ENCODE peak calls at places on chromosomes 16 and 17, in nine cellular contexts. G, W, H, V, E, M, A, I and P are unnamed samples. For H3K4me1 and H3K36me3, the result is how much of the 10 kb centered on the place peaks cover.

GRCh38 chr17:73584987-73585386 is 59.3 kb downstream of the SDK2 start:
- DNase-seq in E (no peak), H (no peak), A (no peak), I (no peak), G (no peak), W (no peak), V (no peak), M (no peak), P (no peak)

GRCh38 chr16:14302031-14302398 is 230.9 kb downstream of the MRTFB start:
- DNase-seq in A (peak), W (peak), V (no peak), I (no peak), H (peak), M (peak), E (peak), G (no peak), P (no peak)

GRCh38 chr16:75029854-75030253 is 31.0 kb downstream of the ZNRF1 start:
- DNase-seq in A (no peak), I (no peak), V (no peak), M (no peak), G (no peak), E (peak), H (no peak), W (no peak), P (no peak)

GRCh38 chr16:4309833-4310266 is 6.0 kb upstream of the GLIS2 start:
- DNase-seq in G (peak), W (peak), M (peak), A (peak), E (peak), I (no peak), V (peak), H (no peak), P (peak)

GRCh38 chr16:53960954-53961616 is 257.1 kb downstream of the FTO start:
- DNase-seq in G (no peak), E (no peak), W (no peak), H (no peak), M (no peak), I (no peak), A (no peak), V (no peak), P (no peak)

GRCh38 chr17:80940171-80941123 is 51.2 kb upstream of the CHMP6 start:
- DNase-seq in I (no peak), E (no peak), G (no peak), H (no peak), V (no peak), M (peak), W (no peak), A (no peak), P (no peak)

GRCh38 chr16:85556456-85557082 is 56.6 kb upstream of the GSE1 start:
- DNase-seq in E (no peak), A (peak), I (no peak), H (peak), G (peak), W (peak), V (peak), M (peak), P (peak)

GRCh38 chr16:85461814-85462404 is 151.2 kb upstream of the GSE1 start:
- DNase-seq in W (peak), G (no peak), A (no peak), E (peak), M (peak), H (no peak), I (no peak), V (peak), P (no peak)

GRCh38 chr16:50539822-50540710 is 8.1 kb upstream of the NKD1 start:
- DNase-seq in A (no peak), H (no peak), E (no peak), W (peak), G (no peak), M (no peak), I (no peak), V (no peak), P (no peak)

GRCh38 chr17:48374650-48375230 is 55.3 kb downstream of the SKAP1 start:
- DNase-seq in M (no peak), H (no peak), A (peak), G (no peak), V (no peak), E (no peak), I (no peak), W (peak), P (peak)

GRCh38 chr17:72414032-72414396 is 293.2 kb downstream of the SOX9 start:
- DNase-seq in W (no peak), I (no peak), G (no peak), V (no peak), M (no peak), H (no peak), A (no peak), E (no peak), P (no peak)
- H3K4me1 ChIP-seq in W (under half), I (under half), G (under half), V (under half), M (under half), H (under half), A (under half), E (under half), P (under half)

GRCh38 chr17:30864636-30865035 is 32.9 kb downstream of the ATAD5 start:
- DNase-seq in M (no peak), E (no peak), V (no peak), H (no peak), G (no peak), I (no peak), W (no peak), A (no peak), P (no peak)
- H3K36me3 ChIP-seq in M (under half), E (under half), V (under half), H (under half), G (under half), I (under half), W (under half), A (under half), P (under half)

DNA sequence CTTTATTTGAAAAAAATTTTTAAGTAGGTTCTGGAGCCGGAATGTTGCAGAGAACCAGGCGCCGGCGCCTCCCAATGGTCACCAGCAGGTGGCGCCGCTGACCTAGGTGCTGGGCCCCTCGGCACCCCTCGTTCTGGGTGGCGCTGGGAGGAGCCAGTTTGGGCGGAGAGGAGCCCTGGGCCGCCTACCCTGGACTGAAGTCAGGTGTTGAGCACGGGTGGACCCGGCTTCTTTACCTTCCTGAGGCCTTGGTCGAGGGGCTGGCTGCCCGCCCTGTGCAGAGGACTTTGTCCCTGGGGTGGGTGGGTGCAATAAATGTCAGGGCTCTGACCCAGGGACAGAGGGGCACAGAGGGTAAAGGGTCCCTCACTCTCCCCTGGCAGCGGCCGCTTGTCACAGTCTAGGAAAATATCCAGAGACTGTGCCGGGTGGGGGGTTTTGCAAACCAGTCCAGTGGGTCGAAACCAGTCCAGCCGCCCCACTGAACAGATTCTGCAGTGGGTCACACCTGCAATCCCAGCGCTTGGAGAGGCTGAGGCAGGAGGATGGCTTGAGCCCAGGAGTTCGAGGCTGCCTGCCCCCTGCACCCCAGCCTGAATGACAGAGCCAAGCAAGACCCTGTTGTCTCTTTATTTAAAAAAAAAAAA is 30.1 kb upstream of the TNFRSF13B start:
- DNase-seq in W (peak), H (peak), I (no peak), V (peak), E (peak), G (peak), M (peak), A (peak), P (peak)
- H3K4me3 ChIP-seq in W (no peak), H (peak), I (no peak), V (no peak), E (no peak), G (no peak), M (no peak), A (no peak), P (no peak)

GRCh38 chr16:29687755-29688154 is 8.8 kb downstream of the QPRT start:
- DNase-seq in V (no peak), I (no peak), E (no peak), H (no peak), G (no peak), A (no peak), M (no peak), W (no peak), P (no peak)
- H3K4me1 ChIP-seq in V (under half), I (under half), E (under half), H (under half), G (under half), A (under half), M (under half), W (under half), P (under half)

GRCh38 chr17:75174996-75175395 is 7.8 kb downstream of the SUMO2 start:
- DNase-seq in E (no peak), W (no peak), V (no peak), I (no peak), G (no peak), A (no peak), M (no peak), H (no peak), P (no peak)
- H3K36me3 ChIP-seq in E (half or more), W (under half), V (under half), I (under half), G (half or more), A (half or more), M (half or more), H (half or more), P (half or more)

GRCh38 chr17:78725448-78726021 is 56.5 kb downstream of the CYTH1 start:
- DNase-seq in A (no peak), H (no peak), V (no peak), I (no peak), G (no peak), M (no peak), E (no peak), W (no peak), P (peak)
- H3K4me3 ChIP-seq in A (no peak), H (no peak), V (no peak), I (no peak), G (peak), M (no peak), E (no peak), W (no peak), P (peak)